ENCODE peak calls at places on chromosomes 12 and 14, in nine cellular contexts. O, Q, Z, V, R, D, Y, I and B are unnamed samples.

GRCh38 chr12:58919271-58920101 is 818 bp downstream of the LRIG3 start:
- DNase-seq in O (no peak), Q (peak; percentile 33), Z (peak; percentile 27), V (peak; percentile 81), R (no peak), D (no peak), Y (peak; percentile 53), I (peak; percentile 83), B (peak; percentile 17)

GRCh38 chr12:34601689-34602088 is 579.4 kb downstream of the ALG10 start:
- DNase-seq in O (no peak), Q (no peak), Z (no peak), V (peak; percentile 41), R (no peak), D (no peak), Y (no peak), I (no peak), B (no peak)

GRCh38 chr12:22276313-22276712 is 58.2 kb downstream of the ST8SIA1 start:
- DNase-seq in O (no peak), Q (no peak), Z (no peak), V (no peak), R (no peak), D (no peak), Y (no peak), I (no peak), B (no peak)

GRCh38 chr14:92759300-92759678 is 10.9 kb upstream of the LGMN start:
- DNase-seq in O (peak; percentile 33), Q (no peak), Z (no peak), V (no peak), R (no peak), D (no peak), Y (no peak), I (peak; percentile 17), B (no peak)

GRCh38 chr12:3480744-3481143 is 10.3 kb upstream of the PRMT8 start:
- DNase-seq in O (no peak), Q (no peak), Z (no peak), V (no peak), R (no peak), D (no peak), Y (no peak), I (no peak), B (no peak)

GRCh38 chr12:132342322-132342721 is 12.9 kb upstream of the GALNT9 start:
- DNase-seq in O (no peak), Q (no peak), Z (peak; percentile 20), V (no peak), R (no peak), D (no peak), Y (no peak), I (no peak), B (no peak)

GRCh38 chr14:74952697-74953484 is 2.5 kb downstream of the PGF start:
- DNase-seq in O (no peak), Q (no peak), Z (no peak), V (no peak), R (no peak), D (no peak), Y (no peak), I (no peak), B (no peak)

GRCh38 chr14:79947440-79947839 is 263.9 kb downstream of the DIO2 start:
- DNase-seq in O (no peak), Q (no peak), Z (no peak), V (no peak), R (no peak), D (no peak), Y (no peak), I (no peak), B (no peak)

GRCh38 chr14:46571970-46572369 is 79.6 kb downstream of the RPL10L start:
- DNase-seq in O (no peak), Q (no peak), Z (peak; percentile 0), V (no peak), R (no peak), D (no peak), Y (no peak), I (peak; percentile 59), B (no peak)

GRCh38 chr12:110577717-110578521 is 5.2 kb downstream of the PPTC7 start:
- DNase-seq in O (no peak), Q (no peak), Z (no peak), V (no peak), R (no peak), D (peak; percentile 97), Y (no peak), I (peak; percentile 48), B (no peak)

GRCh38 chr12:48973992-48974673 is 2.6 kb upstream of the WNT10B start:
- DNase-seq in O (peak; percentile 60), Q (no peak), Z (no peak), V (no peak), R (no peak), D (no peak), Y (no peak), I (peak; percentile 53), B (no peak)

GRCh38 chr12:116657921-116658495 is 79.9 kb downstream of the SPRING1 start:
- DNase-seq in O (no peak), Q (no peak), Z (no peak), V (no peak), R (no peak), D (no peak), Y (no peak), I (no peak), B (no peak)

GRCh38 chr12:29299613-29300012 is 81.4 kb downstream of the ERGIC2 start:
- DNase-seq in O (no peak), Q (no peak), Z (no peak), V (no peak), R (no peak), D (no peak), Y (no peak), I (no peak), B (no peak)

GRCh38 chr12:70733385-70733784 is 96.2 kb upstream of the PTPRB start:
- DNase-seq in O (no peak), Q (peak; percentile 45), Z (peak; percentile 63), V (no peak), R (no peak), D (peak; percentile 76), Y (no peak), I (peak; percentile 71), B (peak; percentile 29)

GRCh38 chr14:92973265-92973797 is 50.4 kb downstream of the CHGA start:
- DNase-seq in O (peak; percentile 62), Q (no peak), Z (peak; percentile 23), V (peak; percentile 94), R (peak; percentile 94), D (no peak), Y (peak; percentile 69), I (peak; percentile 17), B (peak; percentile 86)

GRCh38 chr14:49940805-49941421 is 48.0 kb downstream of the ARF6 start:
- DNase-seq in O (no peak), Q (no peak), Z (no peak), V (no peak), R (no peak), D (no peak), Y (no peak), I (peak; percentile 29), B (no peak)

GRCh38 chr12:79367016-79367575 is 323.7 kb downstream of the PAWR start:
- DNase-seq in O (no peak), Q (no peak), Z (no peak), V (no peak), R (no peak), D (no peak), Y (no peak), I (no peak), B (peak; percentile 35)

GRCh38 chr12:104469066-104469465 is 12.3 kb downstream of the CHST11 start:
- DNase-seq in O (no peak), Q (no peak), Z (no peak), V (no peak), R (no peak), D (no peak), Y (no peak), I (no peak), B (no peak)

GRCh38 chr12:47822863-47823262 is 3.2 kb upstream of the HDAC7 start:
- DNase-seq in O (no peak), Q (no peak), Z (no peak), V (no peak), R (no peak), D (no peak), Y (no peak), I (no peak), B (no peak)

GRCh38 chr12:47824629-47825028 is 4.9 kb upstream of the HDAC7 start:
- DNase-seq in O (no peak), Q (no peak), Z (no peak), V (no peak), R (no peak), D (no peak), Y (no peak), I (no peak), B (no peak)

GRCh38 chr12:47823422-47824086 is 3.9 kb upstream of the HDAC7 start:
- DNase-seq in O (no peak), Q (no peak), Z (no peak), V (no peak), R (no peak), D (no peak), Y (no peak), I (no peak), B (no peak)

GRCh38 chr12:47824198-47824597 is 4.5 kb upstream of the HDAC7 start:
- DNase-seq in O (no peak), Q (no peak), Z (no peak), V (no peak), R (no peak), D (no peak), Y (no peak), I (no peak), B (no peak)

GRCh38 chr12:47825239-47825639 is 5.5 kb upstream of the HDAC7 start:
- DNase-seq in O (peak; percentile 67), Q (no peak), Z (no peak), V (no peak), R (no peak), D (no peak), Y (no peak), I (no peak), B (peak; percentile 70)
- H3K27ac ChIP-seq in O (peak overlapping the region; percentile 99), Q (no peak overlapping the region), Z (no peak overlapping the region), V (peak overlapping the region; percentile 97), R (peak overlapping the region; percentile 96), D (peak overlapping the region; percentile 8), Y (peak overlapping the region; percentile 98), I (no peak overlapping the region), B (peak overlapping the region; percentile 43)

GRCh38 chr12:7933255-7933726 is 2.7 kb downstream of the SLC2A3 start:
- DNase-seq in O (peak; percentile 57), Q (peak; percentile 42), Z (peak; percentile 93), V (peak; percentile 86), R (peak; percentile 92), D (peak; percentile 94), Y (no peak), I (peak; percentile 93), B (peak; percentile 33)
- TF ChIP-seq POLR2AphosphoS5 in O (peak; percentile 69), Q (no peak), Z (no peak), V (peak; percentile 34), R (peak; percentile 85), D (no peak), Y (no peak), I (no peak), B (peak; percentile 68)

GRCh38 chr14:106809615-106810014 is 1283.2 kb downstream of the TMEM121 start:
- DNase-seq in O (no peak), Q (no peak), Z (no peak), V (no peak), R (peak; percentile 78), D (no peak), Y (no peak), I (no peak), B (no peak)
- H3K9me3 ChIP-seq in O (no peaks in the 10 kb centered on the region), Q (no peaks in the 10 kb centered on the region), Z (no peaks in the 10 kb centered on the region), V (no peaks in the 10 kb centered on the region), R (no peaks in the 10 kb centered on the region), D (no peaks in the 10 kb centered on the region), Y (no peaks in the 10 kb centered on the region), I (peaks cover 5% of the 10 kb centered on the region), B (no peaks in the 10 kb centered on the region)

DNA sequence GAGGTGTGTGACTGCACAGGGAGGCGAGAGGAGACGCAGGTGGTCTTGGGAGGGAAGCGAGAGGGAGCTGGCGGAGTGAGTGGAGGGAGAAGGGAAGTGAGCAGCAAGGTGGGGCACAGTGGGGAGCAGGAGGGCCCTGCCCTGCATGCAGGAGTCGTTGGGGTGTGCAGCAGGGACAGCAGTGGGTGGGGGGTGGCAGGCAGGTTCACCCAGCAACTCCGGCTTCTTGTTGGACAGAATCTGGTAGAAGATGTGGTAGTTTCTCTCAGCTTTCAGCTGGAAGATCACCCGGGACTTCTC is 5.0 kb downstream of the MYH6 start:
- DNase-seq in O (no peak), Q (no peak), Z (no peak), V (no peak), R (no peak), D (no peak), Y (no peak), I (no peak), B (no peak)
- H3K27ac ChIP-seq in O (no peak overlapping the region), Q (no peak overlapping the region), Z (no peak overlapping the region), V (no peak overlapping the region), R (no peak overlapping the region), D (no peak overlapping the region), Y (no peak overlapping the region), I (no peak overlapping the region), B (no peak overlapping the region)